ENCODE peak calls at places on chromosomes 16 and 17, in nine cellular contexts. Y, S, W, D, N, O, Q, Z and F are unnamed samples.

GRCh38 chr17:44084131-44084538 is 13.6 kb downstream of the G6PC3 start:
- DNase-seq in Y (no peak), N (no peak), W (no peak), D (no peak), Q (peak; percentile 19), Z (no peak), S (peak; percentile 54), O (no peak), F (no peak)

GRCh38 chr17:29039764-29040598 is 3.0 kb upstream of the PIPOX start:
- DNase-seq in Q (no peak), D (no peak), S (no peak), Y (no peak), O (no peak), Z (no peak), W (no peak), N (no peak), F (no peak)

GRCh38 chr17:1422907-1423306 is 22.9 kb upstream of the YWHAE start:
- DNase-seq in Z (no peak), Q (no peak), Y (no peak), W (no peak), S (no peak), O (no peak), D (no peak), N (peak; percentile 98), F (peak; percentile 77)

GRCh38 chr17:16050844-16051243 is 51.2 kb downstream of the TTC19 start:
- DNase-seq in O (no peak), D (no peak), Y (no peak), Q (no peak), Z (no peak), S (no peak), N (no peak), W (no peak), F (no peak)

GRCh38 chr17:6544770-6545169 is 11.6 kb downstream of the PITPNM3 start:
- DNase-seq in Q (no peak), O (no peak), W (no peak), N (no peak), Y (no peak), D (no peak), S (no peak), Z (no peak), F (no peak)

GRCh38 chr17:3890893-3891219 is 2.0 kb downstream of the CAMKK1 start:
- DNase-seq in W (no peak), Y (no peak), D (no peak), O (no peak), S (no peak), Z (no peak), N (no peak), Q (no peak), F (no peak)

GRCh38 chr17:39863918-39864746 is at the start of gene IKZF3:
- DNase-seq in Q (peak; percentile 82), D (peak; percentile 62), O (peak; percentile 76), Y (peak; percentile 75), W (no peak), S (peak; percentile 93), N (peak; percentile 35), Z (peak; percentile 79), F (peak; percentile 62)

GRCh38 chr16:59905628-59906027 is 1171.5 kb upstream of the GOT2 start:
- DNase-seq in Z (no peak), W (no peak), D (no peak), N (no peak), Y (no peak), S (no peak), Q (no peak), O (no peak), F (no peak)

GRCh38 chr17:77475012-77475976 is 334.5 kb downstream of the SEC14L1 start:
- DNase-seq in Y (no peak), N (no peak), D (peak; percentile 17), O (peak; percentile 57), S (no peak), Z (no peak), W (no peak), Q (peak; percentile 73), F (no peak)

GRCh38 chr17:73650617-73651200 is 6.5 kb upstream of the SDK2 start:
- DNase-seq in N (no peak), D (no peak), O (no peak), Y (no peak), S (peak; percentile 25), Q (no peak), Z (no peak), W (no peak), F (no peak)

GRCh38 chr16:71338193-71338592 is 20.3 kb upstream of the CALB2 start:
- DNase-seq in Y (no peak), Q (no peak), W (no peak), S (no peak), Z (no peak), O (no peak), D (no peak), N (no peak), F (no peak)

GRCh38 chr17:59332890-59333377 is 1.5 kb downstream of the YPEL2 start:
- DNase-seq in Y (no peak), Z (no peak), N (peak; percentile 41), O (no peak), W (peak; percentile 29), D (peak; percentile 23), S (no peak), Q (no peak), F (peak; percentile 33)

GRCh38 chr17:50218071-50218759 is 16.8 kb upstream of the COL1A1 start:
- DNase-seq in O (no peak), Y (no peak), D (no peak), N (no peak), S (no peak), Q (no peak), Z (no peak), W (no peak), F (no peak)
- H3K4me3 ChIP-seq in O (no peak overlapping the region), Y (no peak overlapping the region), D (no peak overlapping the region), N (no peak overlapping the region), S (no peak overlapping the region), Q (no peak overlapping the region), Z (no peak overlapping the region), W (no peak overlapping the region), F (no peak overlapping the region)

DNA sequence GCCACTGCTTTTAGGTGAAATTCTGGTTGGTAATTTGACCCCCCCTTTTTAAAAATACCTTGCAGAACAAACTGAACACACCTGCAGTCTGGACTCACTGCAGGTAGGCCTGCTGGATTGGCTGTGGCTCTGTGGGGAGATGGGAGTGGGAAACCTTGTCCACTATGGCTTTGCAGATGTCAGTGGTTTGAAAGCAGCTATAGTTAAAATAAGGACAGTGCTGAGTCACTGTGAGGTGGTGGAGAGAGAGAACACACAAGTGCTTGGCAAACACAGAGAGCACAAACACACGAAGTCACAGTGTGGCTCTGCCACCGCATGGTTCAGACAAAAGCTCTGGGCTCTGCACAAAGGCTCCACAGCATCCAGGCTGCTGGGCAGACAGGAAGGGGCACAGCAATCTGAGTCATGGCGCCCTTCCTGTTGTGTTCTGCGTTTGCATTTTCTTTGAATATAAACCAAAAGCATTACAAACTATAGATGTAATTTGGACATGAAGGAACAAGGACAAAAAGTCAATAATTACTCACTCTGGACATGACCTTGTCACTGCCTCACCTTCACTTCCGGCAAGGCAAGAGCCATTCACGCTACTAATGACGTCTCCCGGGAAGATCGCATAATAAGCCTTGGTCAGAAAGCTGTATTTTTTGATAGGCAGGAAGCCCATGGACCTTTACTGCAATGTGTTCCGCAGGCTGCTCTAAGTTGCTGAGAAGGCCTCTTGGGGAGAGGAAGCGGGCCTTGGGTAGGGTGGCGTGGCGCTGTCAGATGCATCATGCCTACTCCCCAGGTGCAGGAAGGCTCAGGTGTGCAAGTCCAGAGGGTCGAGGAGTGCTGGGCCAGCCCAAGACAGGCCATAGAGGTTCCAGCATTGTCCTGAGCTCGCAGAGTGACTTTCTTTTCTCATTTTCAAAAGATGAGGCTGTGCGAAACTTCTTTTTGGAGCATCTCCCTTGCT is 60.1 kb upstream of the MED9 start:
- DNase-seq in W (no peak), Z (no peak), Q (no peak), S (peak; percentile 75), N (peak; percentile 94), D (no peak), O (no peak), Y (peak; percentile 30), F (no peak)
- H3K4me1 ChIP-seq in W (peaks cover 2% of the 10 kb centered on the region), Z (no peaks in the 10 kb centered on the region), Q (peaks cover 9% of the 10 kb centered on the region), S (peaks cover 21% of the 10 kb centered on the region), N (peaks cover 48% of the 10 kb centered on the region), D (peaks cover 52% of the 10 kb centered on the region), O (peaks cover 11% of the 10 kb centered on the region), Y (no peaks in the 10 kb centered on the region), F (no peaks in the 10 kb centered on the region)

GRCh38 chr17:30170415-30170987 is 53.9 kb downstream of the NSRP1 start:
- DNase-seq in Y (peak; percentile 42), O (no peak), D (no peak), W (no peak), N (no peak), S (no peak), Q (no peak), Z (no peak), F (no peak)

GRCh38 chr17:30174556-30174955 is 57.9 kb downstream of the NSRP1 start:
- DNase-seq in O (no peak), N (no peak), Z (no peak), Q (no peak), S (no peak), Y (no peak), W (no peak), D (no peak), F (no peak)

GRCh38 chr17:30176845-30177244 is 58.7 kb downstream of the SLC6A4 start:
- DNase-seq in S (no peak), Y (peak; percentile 58), N (no peak), Z (no peak), Q (no peak), O (no peak), D (no peak), W (no peak), F (no peak)

GRCh38 chr17:30172560-30172959 is 55.9 kb downstream of the NSRP1 start:
- DNase-seq in Q (no peak), S (no peak), W (no peak), Y (no peak), D (no peak), Z (no peak), N (no peak), O (no peak), F (no peak)

DNA sequence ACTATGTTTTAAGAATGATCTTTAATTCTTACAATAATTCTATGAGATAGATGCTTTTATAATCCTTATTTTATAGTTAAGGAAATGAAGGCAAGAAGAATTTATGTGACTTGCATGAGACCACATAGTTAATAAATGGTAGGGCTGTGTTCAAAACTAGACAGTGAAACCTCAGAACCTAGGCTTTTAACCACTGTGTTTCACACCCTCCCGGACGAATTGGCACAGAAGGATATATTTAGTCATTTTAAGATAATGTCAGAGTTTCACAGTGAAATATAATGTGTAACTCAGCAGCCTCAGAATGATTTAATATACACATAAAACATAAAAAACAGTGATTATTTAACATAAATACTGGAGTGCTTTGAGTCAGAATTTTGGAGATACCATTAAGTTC is 57.0 kb downstream of the NSRP1 start:
- DNase-seq in S (no peak), N (no peak), Q (no peak), W (no peak), O (no peak), Y (no peak), Z (no peak), D (no peak), F (no peak)
- H3K4me3 ChIP-seq in S (no peak overlapping the region), N (no peak overlapping the region), Q (no peak overlapping the region), W (no peak overlapping the region), O (no peak overlapping the region), Y (no peak overlapping the region), Z (no peak overlapping the region), D (no peak overlapping the region), F (no peak overlapping the region)

DNA sequence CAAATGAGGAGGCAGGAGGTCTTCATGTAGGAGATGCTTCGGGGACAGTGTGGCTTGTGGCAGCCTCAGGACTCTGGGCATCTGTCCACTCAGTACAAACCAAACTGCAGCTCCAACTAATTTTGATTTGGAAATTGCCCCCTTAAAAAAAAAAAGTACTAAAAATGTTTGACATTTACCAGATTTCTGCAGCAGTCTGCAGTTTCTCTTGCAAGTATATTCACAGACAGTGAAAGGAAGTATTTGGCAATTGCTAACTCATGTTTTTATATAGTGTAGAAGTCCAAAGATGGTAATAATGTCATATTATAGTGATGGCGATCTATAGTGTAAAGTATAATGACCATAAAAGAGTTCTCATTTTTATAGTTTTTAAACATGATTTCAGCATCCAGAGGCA is 218.6 kb downstream of the PRKCA start:
- DNase-seq in Y (no peak), S (no peak), Q (no peak), D (no peak), N (no peak), W (no peak), O (no peak), Z (no peak), F (no peak)
- H3K4me1 ChIP-seq in Y (peaks cover 6% of the 10 kb centered on the region), S (no peaks in the 10 kb centered on the region), Q (no peaks in the 10 kb centered on the region), D (peaks cover 29% of the 10 kb centered on the region), N (no peaks in the 10 kb centered on the region), W (peaks cover 12% of the 10 kb centered on the region), O (no peaks in the 10 kb centered on the region), Z (no peaks in the 10 kb centered on the region), F (no peaks in the 10 kb centered on the region)